ENCODE peak calls at places on chromosomes 12 and 14, in five cellular contexts. H is A549, C is AG10803, J is hepatocyte, U is transverse colon. K is an unnamed sample.

GRCh38 chr12:47714823-47715386 is 9.1 kb upstream of the RPAP3 start:
- DNase-seq in J (no peak), H (no peak), U (no peak), C (no peak), K (no peak)

GRCh38 chr12:90712671-90713070 is 242.3 kb downstream of the CCER1 start:
- DNase-seq in J (no peak), H (no peak), U (no peak), C (peak), K (no peak)

GRCh38 chr12:95802482-95803264 is 12.1 kb upstream of the NTN4 start:
- DNase-seq in U (peak), H (peak), C (peak), J (peak), K (peak)

GRCh38 chr12:113867258-113867657 is 98.9 kb downstream of the RBM19 start:
- DNase-seq in J (peak), H (peak), C (peak), U (no peak), K (peak)

GRCh38 chr14:69287096-69287991 is 27.4 kb downstream of the GALNT16 start:
- DNase-seq in U (no peak), J (peak), C (no peak), H (no peak), K (peak)

GRCh38 chr14:98946995-98947394 is 325.0 kb downstream of the BCL11B start:
- DNase-seq in U (no peak), H (no peak), C (peak), J (peak), K (no peak)

GRCh38 chr14:84323450-84323849 is 1206.5 kb upstream of the FLRT2 start:
- DNase-seq in C (no peak), H (no peak), U (no peak), J (no peak), K (no peak)

GRCh38 chr12:50314629-50315312 is 31.5 kb upstream of the LIMA1 start:
- DNase-seq in J (peak), H (peak), C (peak), U (no peak), K (peak)

GRCh38 chr14:103625361-103626095 is 3.5 kb upstream of the KLC1 start:
- DNase-seq in C (no peak), J (no peak), U (peak), H (no peak), K (no peak)

GRCh38 chr12:108571604-108572165 is 9.3 kb downstream of the ISCU start:
- DNase-seq in J (no peak), C (no peak), U (no peak), H (no peak), K (no peak)

GRCh38 chr12:130593056-130593455 is 123.0 kb downstream of the RIMBP2 start:
- DNase-seq in U (no peak), C (no peak), J (no peak), H (no peak), K (no peak)

DNA sequence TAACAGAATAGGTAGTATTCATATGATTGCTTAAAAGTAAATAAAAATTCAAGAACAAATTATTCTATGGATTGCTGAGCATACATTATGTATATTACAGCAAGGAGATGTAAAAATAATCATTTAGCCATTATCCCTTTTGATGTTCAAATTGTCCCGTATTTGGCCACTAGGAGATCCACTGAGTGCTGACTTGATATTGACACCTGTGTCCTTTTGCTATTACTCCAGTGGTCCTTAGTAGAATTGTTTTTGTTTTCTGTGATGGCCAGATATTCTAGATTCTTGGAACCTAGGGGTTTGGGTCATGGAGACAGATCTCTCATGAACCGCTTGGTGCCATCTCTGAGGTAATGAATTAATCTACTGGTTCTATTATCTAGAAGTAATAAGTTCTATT is 16.8 kb downstream of the ERO1A start:
- DNase-seq in J (no peak), U (no peak), H (peak), C (no peak), K (peak)
- TF ChIP-seq CTCF in J (peak), U (peak), H (peak), C (no peak), K (peak)

GRCh38 chr12:92078167-92079053 is 67.2 kb downstream of the BTG1 start:
- DNase-seq in C (peak), U (peak), J (peak), H (peak), K (peak)

GRCh38 chr12:92085040-92085439 is 60.6 kb downstream of the BTG1 start:
- DNase-seq in U (no peak), C (peak), H (no peak), J (no peak), K (no peak)

GRCh38 chr12:92079054-92079385 is 66.6 kb downstream of the BTG1 start:
- DNase-seq in U (no peak), H (no peak), J (no peak), C (peak), K (peak)

GRCh38 chr12:92077530-92077929 is 68.1 kb downstream of the BTG1 start:
- DNase-seq in J (no peak), U (no peak), C (no peak), H (no peak), K (no peak)

DNA sequence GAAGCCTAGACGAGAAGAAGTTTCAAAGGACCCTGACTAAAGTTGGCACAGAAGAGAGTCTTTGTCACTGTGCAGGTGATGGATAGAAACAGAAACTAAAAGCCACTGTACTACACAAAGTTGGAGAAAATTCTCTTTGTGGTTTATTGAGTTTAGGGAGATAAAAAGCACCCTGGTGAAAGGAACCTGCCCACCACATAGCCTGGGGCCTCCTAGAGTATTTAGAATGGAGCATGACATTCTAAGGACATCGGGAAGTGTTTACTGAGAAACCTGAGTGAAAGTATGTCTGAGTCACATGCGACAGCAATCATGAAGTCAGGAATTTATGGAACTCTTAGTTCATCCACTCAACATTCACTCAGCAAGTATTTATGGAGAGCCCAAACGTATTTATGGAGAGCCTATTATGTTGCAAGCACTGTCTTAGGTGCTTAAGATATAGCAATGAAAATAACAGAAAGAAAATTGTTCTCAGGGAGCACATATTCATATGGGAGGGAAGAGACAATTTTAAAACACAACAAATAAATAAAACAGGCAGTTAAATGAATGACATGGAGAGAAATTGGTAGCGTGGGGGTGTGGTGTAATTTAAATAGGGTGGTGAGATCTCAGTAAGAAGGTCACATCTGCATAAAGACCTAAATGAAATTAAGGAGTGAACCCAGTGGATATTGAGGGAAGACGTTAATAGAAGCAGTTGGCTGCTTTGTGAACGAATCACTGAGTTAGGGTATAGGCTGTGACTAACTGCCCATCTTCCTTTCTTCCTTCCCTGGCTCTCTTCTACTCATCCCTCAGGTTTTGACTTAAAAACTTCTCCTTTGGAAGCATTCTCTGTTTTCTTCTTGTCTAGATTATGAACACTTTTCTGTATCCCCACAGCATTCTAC is 65.0 kb downstream of the BTG1 start:
- DNase-seq in U (no peak), C (peak), H (peak), J (peak), K (peak)
- H3K4me3 ChIP-seq in U (no peak), C (peak), H (no peak), J (no peak), K (no peak)

GRCh38 chr14:33679025-33679424 is 271.8 kb downstream of the EGLN3 start:
- DNase-seq in J (no peak), H (no peak), U (no peak), C (no peak), K (no peak)

GRCh38 chr14:33675415-33676130 is 275.3 kb downstream of the EGLN3 start:
- DNase-seq in U (no peak), C (peak), J (no peak), H (no peak), K (peak)

GRCh38 chr14:33674716-33675115 is 276.2 kb downstream of the EGLN3 start:
- DNase-seq in C (no peak), U (no peak), H (no peak), J (no peak), K (no peak)

GRCh38 chr14:33678012-33678411 is 272.9 kb downstream of the EGLN3 start:
- DNase-seq in C (no peak), H (no peak), U (no peak), J (no peak), K (no peak)

DNA sequence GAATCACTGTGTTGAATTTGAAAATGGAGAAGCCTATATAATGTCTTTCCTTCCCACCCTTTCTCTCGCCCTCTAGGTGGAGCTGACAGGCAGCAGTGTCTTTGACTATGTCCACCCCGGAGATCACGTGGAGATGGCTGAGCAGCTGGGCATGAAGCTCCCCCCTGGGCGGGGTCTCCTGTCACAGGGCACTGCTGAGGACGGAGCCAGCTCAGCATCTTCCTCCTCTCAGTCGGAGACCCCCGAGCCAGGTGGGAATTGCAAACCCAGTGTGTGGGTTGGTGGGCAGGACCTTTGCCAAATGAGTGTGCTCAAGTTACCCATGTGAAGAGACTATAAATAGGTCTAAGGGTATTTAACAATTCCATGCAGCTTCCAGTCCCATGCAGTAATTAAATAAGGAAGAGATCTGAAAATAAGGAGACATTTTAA is 274.7 kb downstream of the EGLN3 start:
- DNase-seq in U (peak), H (peak), J (peak), C (no peak), K (peak)
- TF ChIP-seq CTCF in U (peak), H (peak), J (peak), C (peak), K (peak)

GRCh38 chr14:22926316-22926715 is 2.9 kb downstream of the PRMT5 start:
- DNase-seq in H (no peak), J (peak), U (peak), C (peak), K (no peak)

GRCh38 chr14:22928237-22929103 is 706 bp downstream of the PRMT5 start:
- DNase-seq in J (no peak), U (no peak), H (no peak), C (no peak), K (no peak)

GRCh38 chr14:22929104-22929847 is at the start of gene PRMT5:
- DNase-seq in U (peak), C (peak), H (peak), J (peak), K (peak)

GRCh38 chr14:22925513-22925912 is 3.7 kb downstream of the PRMT5 start:
- DNase-seq in J (no peak), H (no peak), U (no peak), C (no peak), K (no peak)

DNA sequence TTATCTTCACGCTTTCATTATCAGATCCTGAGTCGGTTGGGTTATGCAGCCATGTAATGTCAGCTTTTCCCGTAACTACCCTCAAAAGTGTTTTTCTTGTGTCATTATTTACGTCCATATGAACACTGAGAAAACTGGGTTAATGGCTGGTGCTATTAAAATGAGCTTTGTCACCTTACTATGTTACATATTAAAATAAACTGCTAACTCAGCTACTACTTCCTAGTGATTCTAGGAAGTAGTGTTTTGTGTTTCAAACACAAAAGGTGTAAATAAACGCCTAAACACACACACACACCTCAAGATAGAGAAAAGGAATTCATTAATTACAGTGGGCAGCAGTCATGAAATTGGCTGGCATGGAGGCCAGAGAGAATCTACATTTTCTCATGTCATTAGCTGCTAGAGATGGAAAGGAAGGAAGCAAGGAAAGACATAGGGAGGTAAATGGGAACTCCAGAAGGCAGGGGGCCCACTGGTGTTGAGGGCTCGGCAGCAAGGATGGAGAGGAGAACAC is 730 bp upstream of the PRMT5 start:
- DNase-seq in H (peak), U (no peak), J (no peak), C (no peak), K (peak)
- H3K4me3 ChIP-seq in H (peak), U (peak), J (peak), C (peak), K (peak)

GRCh38 chr12:70692681-70693288 is 55.6 kb upstream of the PTPRB start:
- DNase-seq in C (peak), U (no peak), J (no peak), H (peak), K (peak)
- TF ChIP-seq CTCF in C (peak), U (peak), J (peak), H (peak), K (peak)

GRCh38 chr12:92134638-92135274 is 10.9 kb downstream of the BTG1 start:
- DNase-seq in U (no peak), H (no peak), J (no peak), C (peak), K (peak)
- H3K4me3 ChIP-seq in U (no peak), H (no peak), J (no peak), C (no peak), K (no peak)

GRCh38 chr12:69988601-69989194 is 163.7 kb downstream of the MYRFL start:
- DNase-seq in U (no peak), C (peak), J (peak), H (no peak), K (peak)

GRCh38 chr12:69986109-69986508 is 161.1 kb downstream of the MYRFL start:
- DNase-seq in U (no peak), H (no peak), C (no peak), J (no peak), K (no peak)

GRCh38 chr12:69984216-69984615 is 159.2 kb downstream of the MYRFL start:
- DNase-seq in H (no peak), J (no peak), C (peak), U (no peak), K (peak)

GRCh38 chr12:69987453-69988102 is 162.6 kb downstream of the MYRFL start:
- DNase-seq in J (peak), C (peak), U (peak), H (peak), K (peak)

GRCh38 chr12:69985656-69986055 is 160.6 kb downstream of the MYRFL start:
- DNase-seq in H (peak), U (peak), J (no peak), C (no peak), K (no peak)
- TF ChIP-seq CTCF in H (no peak), U (peak), J (no peak), C (peak), K (peak)

GRCh38 chr14:56150018-56150417 is 31.8 kb downstream of the PELI2 start:
- DNase-seq in U (no peak), J (no peak), H (no peak), C (no peak), K (no peak)
- H3K4me3 ChIP-seq in U (no peak), J (no peak), H (no peak), C (no peak), K (no peak)

GRCh38 chr14:64844272-64844671 is 35.4 kb downstream of the SPTB start:
- DNase-seq in J (no peak), C (no peak), H (no peak), U (no peak), K (no peak)

GRCh38 chr14:64841772-64842490 is 37.8 kb downstream of the SPTB start:
- DNase-seq in J (no peak), U (no peak), C (peak), H (no peak), K (no peak)

GRCh38 chr14:64844993-64845536 is 34.6 kb downstream of the SPTB start:
- DNase-seq in H (no peak), C (no peak), U (no peak), J (no peak), K (no peak)

GRCh38 chr14:64838656-64839055 is 41.1 kb downstream of the SPTB start:
- DNase-seq in C (no peak), U (no peak), H (no peak), J (peak), K (no peak)

DNA sequence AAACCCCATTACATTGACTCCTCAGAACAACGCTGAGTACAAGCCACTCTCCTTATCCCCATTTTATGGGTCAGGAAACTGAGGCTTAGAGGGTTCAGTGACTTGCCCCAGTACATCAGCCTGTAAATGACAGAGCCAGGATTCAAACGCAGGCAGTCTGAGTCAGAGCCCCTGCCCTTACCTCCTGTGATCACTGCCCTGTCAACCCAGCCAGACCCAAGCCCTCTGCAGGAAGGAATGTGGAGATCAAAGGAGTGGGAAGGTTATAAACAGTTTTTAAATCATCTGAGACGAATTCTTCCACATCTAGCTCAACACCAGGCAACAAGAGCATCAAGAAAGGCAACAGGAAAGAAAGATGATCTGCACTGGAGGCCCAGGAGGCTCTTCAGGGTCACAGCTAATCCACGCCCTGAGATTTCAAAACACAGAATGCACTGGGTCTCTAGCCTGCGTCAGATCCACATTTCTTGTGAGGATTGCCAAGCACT is 38.5 kb downstream of the SPTB start:
- DNase-seq in U (no peak), H (peak), J (peak), C (peak), K (peak)
- TF ChIP-seq CTCF in U (no peak), H (peak), J (peak), C (peak), K (peak)

DNA sequence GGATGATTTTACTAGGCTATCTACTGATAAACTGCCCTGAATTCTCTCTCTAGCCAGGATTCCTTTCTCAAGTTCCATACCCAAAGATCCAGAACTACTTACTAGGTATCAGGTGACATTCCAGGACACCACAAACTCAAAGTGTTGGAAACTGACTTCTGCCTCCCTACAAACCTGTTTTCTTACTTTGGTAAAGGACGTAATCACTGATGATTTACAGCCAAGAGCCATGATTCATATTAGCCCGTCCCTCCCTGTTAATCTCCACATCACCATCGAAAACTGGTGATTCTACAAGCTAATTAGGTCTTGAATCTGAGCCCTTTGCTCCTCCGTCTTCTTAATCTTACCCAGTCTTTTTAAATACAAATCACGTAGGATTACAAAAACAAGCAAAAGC is 1.1 kb upstream of the ATG14 start:
- DNase-seq in U (no peak), C (no peak), J (peak), H (no peak), K (peak)
- H3K4me3 ChIP-seq in U (no peak), C (no peak), J (no peak), H (no peak), K (no peak)

K was measured in fibroblast of mammary gland.